ENCODE peak calls at places on chromosomes 4 and X, in seven cellular contexts. O, C, X, L, G, B and H are unnamed samples.

GRCh38 chr4:189090174-189090814 is 850.4 kb upstream of the FRG1 start:
- DNase-seq in O (peak), C (peak), X (no peak), L (no peak), G (no peak), B (no peak), H (no peak)

GRCh38 chr4:128653514-128654420 is 155.7 kb upstream of the JADE1 start:
- DNase-seq in O (peak), C (no peak), X (peak), L (peak), G (no peak), B (no peak), H (no peak)

GRCh38 chr4:169906104-169906503 is 120.1 kb downstream of the MFAP3L start:
- DNase-seq in O (no peak), C (no peak), X (no peak), L (no peak), G (no peak), B (no peak), H (no peak)

GRCh38 chrX:13007519-13008188 is 32.7 kb downstream of the TMSB4X start:
- DNase-seq in O (peak), C (no peak), X (no peak), L (no peak), G (peak), B (no peak), H (no peak)

GRCh38 chr4:145881991-145882390 is 56.6 kb downstream of the ZNF827 start:
- DNase-seq in O (no peak), C (no peak), X (no peak), L (no peak), G (no peak), B (peak), H (no peak)

GRCh38 chr4:19386786-19387185 is 864.9 kb upstream of the SLIT2 start:
- DNase-seq in O (no peak), C (no peak), X (no peak), L (no peak), G (no peak), B (no peak), H (no peak)

GRCh38 chrX:22081475-22082092 is 49.5 kb downstream of the PHEX start:
- DNase-seq in O (peak), C (peak), X (peak), L (peak), G (peak), B (peak), H (no peak)

GRCh38 chr4:54967289-54967688 is 158.1 kb downstream of the KDR start:
- DNase-seq in O (no peak), C (no peak), X (no peak), L (no peak), G (no peak), B (no peak), H (no peak)

GRCh38 chr4:139920552-139920951 is 233.4 kb downstream of the MAML3 start:
- DNase-seq in O (no peak), C (no peak), X (no peak), L (no peak), G (no peak), B (no peak), H (no peak)

GRCh38 chrX:30313322-30313721 is 4.1 kb upstream of the NR0B1 start:
- DNase-seq in O (no peak), C (no peak), X (no peak), L (no peak), G (no peak), B (no peak), H (no peak)

GRCh38 chrX:19695884-19696283 is 180.6 kb upstream of the MAP3K15 start:
- DNase-seq in O (no peak), C (no peak), X (no peak), L (no peak), G (no peak), B (no peak), H (no peak)

GRCh38 chr4:78864405-78865024 is 74.7 kb downstream of the PAQR3 start:
- DNase-seq in O (peak), C (no peak), X (no peak), L (no peak), G (peak), B (peak), H (no peak)

GRCh38 chrX:10190367-10190766 is 33.6 kb downstream of the CLCN4 start:
- DNase-seq in O (peak), C (no peak), X (no peak), L (no peak), G (peak), B (peak), H (no peak)
- TF ChIP-seq CTCF in O (peak), C (peak), X (peak), L (no peak), G (peak), B (no peak), H (peak)

GRCh38 chr4:147928400-147928799 is 196.5 kb downstream of the ARHGAP10 start:
- DNase-seq in O (peak), C (no peak), X (no peak), L (no peak), G (peak), B (no peak), H (no peak)

GRCh38 chr4:147938481-147938880 is 206.6 kb downstream of the ARHGAP10 start:
- DNase-seq in O (no peak), C (no peak), X (no peak), L (no peak), G (no peak), B (no peak), H (no peak)

GRCh38 chr4:147933779-147934178 is 201.9 kb downstream of the ARHGAP10 start:
- DNase-seq in O (no peak), C (no peak), X (no peak), L (no peak), G (no peak), B (no peak), H (no peak)

GRCh38 chr4:147927377-147928137 is 195.7 kb downstream of the ARHGAP10 start:
- DNase-seq in O (peak), C (no peak), X (peak), L (no peak), G (peak), B (no peak), H (no peak)

GRCh38 chr4:147933316-147933715 is 201.4 kb downstream of the ARHGAP10 start:
- DNase-seq in O (peak), C (no peak), X (no peak), L (no peak), G (no peak), B (no peak), H (no peak)
- TF ChIP-seq CTCF in O (peak), C (peak), X (no peak), L (no peak), G (peak), B (no peak), H (no peak)

DNA sequence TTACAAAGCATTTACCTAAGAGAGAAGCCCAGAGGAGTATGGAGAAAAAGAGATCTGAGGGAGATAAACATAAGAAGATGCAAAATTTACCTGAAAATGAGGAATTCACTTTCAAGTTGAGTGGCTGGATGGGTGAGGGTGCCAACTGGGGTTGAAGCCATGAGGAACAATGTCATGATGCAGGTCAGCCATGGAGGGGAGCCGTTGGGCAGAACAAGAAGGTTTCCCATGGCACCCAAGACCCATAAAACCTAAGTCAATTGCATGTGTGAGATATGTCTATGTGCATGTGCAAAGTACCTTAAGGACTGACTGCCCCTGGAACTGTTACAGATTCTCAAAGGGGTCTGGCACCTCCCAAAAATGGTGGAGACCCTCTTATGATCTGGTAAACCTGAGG is 46.6 kb upstream of the PRRG1 start:
- DNase-seq in O (peak), C (peak), X (no peak), L (no peak), G (no peak), B (no peak), H (no peak)
- TF ChIP-seq CTCF in O (peak), C (peak), X (no peak), L (no peak), G (peak), B (no peak), H (peak)

GRCh38 chrX:133956570-133957340 is 28.6 kb downstream of the GPC3 start:
- DNase-seq in O (no peak), C (no peak), X (no peak), L (no peak), G (no peak), B (no peak), H (no peak)

GRCh38 chrX:133959972-133960371 is 25.4 kb downstream of the GPC3 start:
- DNase-seq in O (no peak), C (no peak), X (no peak), L (no peak), G (no peak), B (no peak), H (no peak)

GRCh38 chrX:133953785-133954355 is 31.5 kb downstream of the GPC3 start:
- DNase-seq in O (no peak), C (no peak), X (no peak), L (no peak), G (no peak), B (no peak), H (no peak)

GRCh38 chrX:133961046-133961445 is 24.3 kb downstream of the GPC3 start:
- DNase-seq in O (no peak), C (no peak), X (no peak), L (no peak), G (no peak), B (no peak), H (no peak)

GRCh38 chrX:133958997-133959688 is 26.3 kb downstream of the GPC3 start:
- DNase-seq in O (peak), C (no peak), X (no peak), L (no peak), G (no peak), B (no peak), H (no peak)
- TF ChIP-seq CTCF in O (no peak), C (no peak), X (no peak), L (no peak), G (no peak), B (no peak), H (peak)

GRCh38 chrX:10401239-10401638 is 219.1 kb downstream of the MID1 start:
- DNase-seq in O (no peak), C (no peak), X (no peak), L (no peak), G (no peak), B (no peak), H (no peak)
- TF ChIP-seq CTCF in O (peak), C (no peak), X (no peak), L (peak), G (no peak), B (no peak), H (no peak)

DNA sequence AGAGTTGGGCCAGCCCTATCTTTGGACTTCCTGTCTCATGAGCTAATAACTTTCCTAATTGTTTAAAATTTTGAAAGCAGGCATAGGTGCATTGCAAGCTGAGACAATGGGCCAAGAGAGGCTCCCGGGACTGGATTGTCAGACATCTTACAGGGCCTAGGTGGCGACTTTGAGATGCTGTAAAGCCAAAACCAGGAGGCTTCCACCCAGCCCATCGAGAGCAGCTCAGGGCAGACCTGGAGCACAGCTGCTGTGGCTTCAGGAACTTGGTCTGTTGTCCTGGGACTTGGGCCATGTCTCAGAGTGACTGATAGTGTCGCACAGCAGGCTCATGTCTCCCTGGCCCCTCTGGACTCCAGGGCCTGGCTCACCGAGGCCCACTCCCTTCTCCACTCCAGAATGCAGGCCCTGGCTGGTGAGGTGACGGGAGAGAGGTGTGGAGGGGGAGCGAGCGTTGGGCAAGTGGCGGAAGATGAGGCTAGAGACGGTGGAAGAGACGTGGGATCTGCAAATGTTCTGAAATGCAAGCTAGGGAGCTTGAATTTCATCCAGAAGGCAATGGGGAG is 24.1 kb upstream of the MTM1 start:
- DNase-seq in O (peak), C (peak), X (no peak), L (no peak), G (no peak), B (peak), H (no peak)
- TF ChIP-seq CTCF in O (no peak), C (peak), X (no peak), L (no peak), G (peak), B (no peak), H (no peak)

GRCh38 chr4:107666134-107666533 is 53.9 kb downstream of the PAPSS1 start:
- DNase-seq in O (peak), C (no peak), X (no peak), L (no peak), G (peak), B (no peak), H (no peak)
- TF ChIP-seq CTCF in O (peak), C (peak), X (peak), L (peak), G (peak), B (no peak), H (peak)

GRCh38 chr4:84583871-84584373 is 995 bp downstream of the CDS1 start:
- DNase-seq in O (no peak), C (no peak), X (no peak), L (no peak), G (no peak), B (peak), H (no peak)
- TF ChIP-seq CTCF in O (peak), C (no peak), X (no peak), L (no peak), G (no peak), B (no peak), H (no peak)

GRCh38 chr4:126106658-126107057 is 791.9 kb downstream of the FAT4 start:
- DNase-seq in O (no peak), C (peak), X (no peak), L (no peak), G (no peak), B (no peak), H (no peak)
- TF ChIP-seq CTCF in O (no peak), C (peak), X (no peak), L (peak), G (peak), B (no peak), H (peak)

DNA sequence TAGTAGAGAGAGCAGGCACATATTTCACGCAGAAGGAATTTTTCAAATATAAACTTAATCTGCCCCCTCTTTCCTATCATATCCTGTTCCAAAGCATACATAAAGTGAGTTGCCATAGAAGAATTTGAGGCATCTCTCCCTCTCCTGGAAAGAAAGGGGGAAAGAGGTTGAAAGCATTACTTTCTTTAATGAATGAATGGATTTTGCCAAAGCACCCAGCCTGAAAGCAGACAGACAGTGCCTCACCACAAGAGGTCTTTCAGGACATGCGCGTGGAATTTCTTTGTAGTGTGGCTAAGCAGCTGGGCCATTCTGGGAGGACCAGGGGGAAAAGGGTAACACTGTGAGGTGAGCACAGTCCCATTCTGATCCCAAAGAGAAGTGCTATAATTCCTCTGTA is 651.4 kb downstream of the IQCM start:
- DNase-seq in O (peak), C (peak), X (no peak), L (peak), G (peak), B (no peak), H (no peak)
- TF ChIP-seq CTCF in O (no peak), C (no peak), X (no peak), L (no peak), G (no peak), B (no peak), H (no peak)